ENCODE peak calls at places on chromosomes 4 and X, in six cellular contexts. N is ovary, Q is dorsolateral prefrontal cortex, L is cardiac fibroblast, P is A549, R is NB4. S is an unnamed sample.

GRCh38 chrX:107710617-107711391 is 64.8 kb downstream of the TSC22D3 start:
- DNase-seq in N (peak), Q (no peak), L (peak), P (peak), R (peak), S (no peak)

GRCh38 chrX:153726286-153727107 is 1.8 kb downstream of the ABCD1 start:
- DNase-seq in N (peak), Q (no peak), L (peak), P (no peak), R (peak), S (peak)

GRCh38 chr4:13399257-13399656 is 84.9 kb downstream of the RAB28 start:
- DNase-seq in N (no peak), Q (no peak), L (peak), P (no peak), R (no peak), S (no peak)

GRCh38 chr4:85737254-85737653 is 262.3 kb downstream of the ARHGAP24 start:
- DNase-seq in N (no peak), Q (no peak), L (no peak), P (no peak), R (no peak), S (no peak)

GRCh38 chr4:56348582-56348981 is 38.7 kb downstream of the AASDH start:
- DNase-seq in N (no peak), Q (no peak), L (peak), P (no peak), R (no peak), S (no peak)

GRCh38 chrX:21985332-21985777 is 44.8 kb downstream of the SMS start:
- DNase-seq in N (peak), Q (peak), L (peak), P (peak), R (peak), S (peak)

GRCh38 chrX:134013092-134013497 is 27.7 kb upstream of the GPC3 start:
- DNase-seq in N (no peak), Q (no peak), L (peak), P (no peak), R (peak), S (no peak)

GRCh38 chrX:109822861-109823260 is 89.8 kb upstream of the ACSL4 start:
- DNase-seq in N (no peak), Q (no peak), L (no peak), P (no peak), R (no peak), S (no peak)

GRCh38 chrX:105653891-105654290 is 168.4 kb upstream of the NRK start:
- DNase-seq in N (no peak), Q (no peak), L (peak), P (no peak), R (no peak), S (no peak)

GRCh38 chr4:39331191-39331590 is 35.0 kb downstream of the RFC1 start:
- DNase-seq in N (no peak), Q (no peak), L (no peak), P (no peak), R (peak), S (no peak)

GRCh38 chr4:23631255-23631950 is 258.4 kb downstream of the PPARGC1A start:
- DNase-seq in N (no peak), Q (no peak), L (no peak), P (no peak), R (no peak), S (no peak)

GRCh38 chrX:35786271-35786670 is 11.9 kb upstream of the MAGEB16 start:
- DNase-seq in N (no peak), Q (no peak), L (no peak), P (no peak), R (no peak), S (no peak)

GRCh38 chrX:55149242-55149641 is 60.4 kb downstream of the PAGE2 start:
- DNase-seq in N (no peak), Q (no peak), L (no peak), P (no peak), R (no peak), S (no peak)

GRCh38 chrX:132491191-132491590 is 2.4 kb upstream of the MBNL3 start:
- DNase-seq in N (no peak), Q (no peak), L (no peak), P (no peak), R (peak), S (no peak)

GRCh38 chrX:38882894-38883620 is 81.8 kb downstream of the MID1IP1 start:
- DNase-seq in N (no peak), Q (no peak), L (peak), P (no peak), R (peak), S (no peak)

GRCh38 chr4:40337523-40337922 is 2.4 kb downstream of the CHRNA9 start:
- DNase-seq in N (no peak), Q (no peak), L (no peak), P (no peak), R (no peak), S (no peak)

GRCh38 chr4:155900402-155900801 is 3.1 kb upstream of the TDO2 start:
- DNase-seq in N (no peak), Q (no peak), L (peak), P (no peak), R (no peak), S (no peak)

GRCh38 chr4:183130328-183131155 is 31.5 kb downstream of the WWC2 start:
- DNase-seq in N (no peak), Q (no peak), L (peak), P (no peak), R (no peak), S (no peak)

GRCh38 chr4:189265515-189265914 is 675.2 kb upstream of the FRG1 start:
- DNase-seq in N (no peak), Q (no peak), L (no peak), P (no peak), R (no peak), S (no peak)

GRCh38 chr4:107559653-107560052 is 160.4 kb downstream of the PAPSS1 start:
- DNase-seq in N (no peak), Q (no peak), L (no peak), P (no peak), R (no peak), S (no peak)

GRCh38 chr4:15238720-15239119 is 189.1 kb upstream of the C1QTNF7 start:
- DNase-seq in N (peak), Q (no peak), L (peak), P (peak), R (peak), S (peak)
- TF ChIP-seq CTCF in N (peak), Q (peak), L (peak), P (peak), R (peak), S (peak)

GRCh38 chr4:1753692-1754311 is 32.5 kb downstream of the TACC3 start:
- DNase-seq in N (no peak), Q (no peak), L (no peak), P (no peak), R (peak), S (no peak)
- TF ChIP-seq CTCF in N (no peak), Q (no peak), L (no peak), P (no peak), R (no peak), S (no peak)

DNA sequence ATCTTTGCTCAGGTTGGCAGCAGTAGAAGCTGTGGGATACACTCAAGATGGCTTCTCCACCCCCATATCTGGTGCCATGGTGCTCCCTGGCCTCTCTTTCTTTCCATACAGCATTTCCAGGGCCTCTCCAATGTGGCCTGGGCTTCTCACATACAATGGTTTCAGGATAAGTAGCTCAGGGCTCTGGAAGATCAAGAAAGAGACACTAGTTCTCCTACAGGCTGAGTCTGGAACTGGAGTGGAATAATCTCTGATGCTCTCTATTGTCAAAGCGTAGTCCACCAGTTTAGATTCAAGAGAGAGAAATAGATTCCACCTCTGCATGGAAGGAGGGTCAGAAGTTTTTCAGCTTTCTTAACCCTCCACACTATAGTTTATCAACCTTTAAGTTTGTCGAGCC is 138.2 kb upstream of the AADAT start:
- DNase-seq in N (no peak), Q (no peak), L (no peak), P (peak), R (no peak), S (no peak)
- TF ChIP-seq CTCF in N (no peak), Q (no peak), L (no peak), P (no peak), R (no peak), S (peak)

DNA sequence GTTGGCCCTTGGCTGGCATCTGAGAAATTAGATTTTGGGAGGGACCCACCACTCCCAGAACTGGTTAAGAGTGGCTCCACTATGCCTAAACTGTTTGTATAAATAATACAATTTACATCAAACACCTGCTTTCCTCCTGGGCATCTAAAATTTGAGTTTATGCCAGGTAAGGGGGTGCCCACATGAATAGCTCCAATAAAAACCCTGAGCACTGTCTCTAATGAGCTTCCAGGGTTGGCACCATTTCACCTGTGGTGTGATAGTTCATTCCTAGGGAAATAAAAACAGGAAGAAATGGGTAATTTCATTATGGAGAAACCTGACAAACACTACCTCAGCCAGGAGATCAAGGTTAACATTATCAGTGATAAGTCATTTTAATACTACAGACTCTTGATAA is 119.7 kb downstream of the FRYL start:
- DNase-seq in N (no peak), Q (no peak), L (no peak), P (no peak), R (no peak), S (no peak)
- TF ChIP-seq CTCF in N (no peak), Q (no peak), L (no peak), P (no peak), R (no peak), S (no peak)